ENCODE peak calls at places on chromosomes 11 and 22, in four cellular contexts. A is AG04450, G is neural crest cell, L is cardiac muscle cell. C is an unnamed sample.

GRCh38 chr11:8757047-8757446 is 74.5 kb downstream of the RPL27A start:
- DNase-seq in A (no peak), G (no peak), L (no peak), C (no peak)

GRCh38 chr22:40056163-40056958 is 61.6 kb downstream of the FAM83F start:
- DNase-seq in A (no peak), G (no peak), L (no peak), C (no peak)

GRCh38 chr11:12110714-12111481 is 508 bp downstream of the MICAL2 start:
- DNase-seq in A (no peak), G (no peak), L (no peak), C (peak)

GRCh38 chr11:94762995-94763394 is 5.2 kb upstream of the AMOTL1 start:
- DNase-seq in A (no peak), G (no peak), L (no peak), C (no peak)

GRCh38 chr22:40819741-40820140 is 595 bp upstream of the SLC25A17 start:
- DNase-seq in A (no peak), G (no peak), L (peak), C (no peak)

GRCh38 chr22:46318576-46318975 is 16.9 kb upstream of the TRMU start:
- DNase-seq in A (no peak), G (no peak), L (no peak), C (no peak)

GRCh38 chr11:94171693-94172440 is 43.2 kb downstream of the PANX1 start:
- DNase-seq in A (no peak), G (no peak), L (peak), C (peak)

GRCh38 chr22:39999144-39999757 is 4.5 kb downstream of the FAM83F start:
- DNase-seq in A (no peak), G (no peak), L (peak), C (peak)

GRCh38 chr11:110081462-110082233 is 11.5 kb upstream of the ZC3H12C start:
- DNase-seq in A (no peak), G (no peak), L (no peak), C (no peak)

DNA sequence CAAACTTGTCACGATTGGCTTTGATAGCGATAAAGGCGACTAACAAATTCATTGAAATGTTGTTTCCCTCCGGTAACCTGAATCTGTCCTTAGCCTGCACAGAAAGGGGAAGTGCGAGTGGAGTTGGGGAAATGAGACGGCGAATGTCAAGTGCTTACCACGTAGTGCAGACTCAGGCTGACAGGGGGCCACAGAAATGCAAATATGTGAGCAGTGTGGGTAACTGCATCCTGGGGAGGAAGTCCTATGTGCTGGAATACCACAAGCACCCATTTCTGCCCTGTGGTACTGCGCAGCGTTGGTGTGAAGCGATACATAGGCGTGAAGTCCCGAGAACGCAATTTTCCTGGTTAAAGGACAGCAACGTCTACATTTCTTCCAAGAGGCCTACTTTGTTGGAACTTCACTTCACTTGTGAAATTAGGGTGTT is 869 bp upstream of the EIF4ENIF1 start:
- DNase-seq in A (peak), G (peak), L (peak), C (peak)
- TF ChIP-seq CTCF in A (peak), G (no peak), L (no peak), C (no peak)

GRCh38 chr11:132853886-132854285 is 678.4 kb downstream of the OPCML start:
- DNase-seq in A (no peak), G (no peak), L (no peak), C (no peak)

GRCh38 chr11:132862137-132862536 is 670.2 kb downstream of the OPCML start:
- DNase-seq in A (no peak), G (no peak), L (no peak), C (no peak)

GRCh38 chr11:132856032-132856431 is 676.3 kb downstream of the OPCML start:
- DNase-seq in A (no peak), G (no peak), L (no peak), C (no peak)

GRCh38 chr11:132855516-132855915 is 676.8 kb downstream of the OPCML start:
- DNase-seq in A (no peak), G (no peak), L (no peak), C (no peak)

GRCh38 chr11:132858203-132858602 is 674.1 kb downstream of the OPCML start:
- DNase-seq in A (peak), G (peak), L (peak), C (no peak)
- TF ChIP-seq CTCF in A (peak), G (peak), L (peak), C (no peak)

DNA sequence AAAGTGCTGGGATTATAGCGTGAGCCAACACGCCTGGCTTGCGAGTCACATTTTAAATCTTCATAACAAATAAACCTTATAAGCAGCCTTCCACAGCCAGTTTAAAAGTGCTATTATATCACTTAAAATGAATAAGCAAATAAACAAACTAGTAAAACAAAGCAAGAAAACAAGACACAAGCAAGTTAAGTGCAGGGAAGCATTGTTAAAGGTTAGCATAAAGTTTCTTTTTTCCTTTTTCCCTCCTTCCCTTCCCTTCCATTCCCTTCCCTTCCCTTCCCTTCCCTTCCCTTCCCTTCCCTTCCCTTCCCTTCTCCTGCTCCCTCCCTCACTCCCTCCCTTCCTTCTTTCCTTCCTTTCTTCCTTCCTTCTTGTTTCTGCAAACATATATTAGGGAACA is 278.7 kb downstream of the OPCML start:
- DNase-seq in A (no peak), G (no peak), L (no peak), C (no peak)
- TF ChIP-seq CTCF in A (no peak), G (no peak), L (no peak), C (no peak)

GRCh38 chr22:31295413-31295812 is 3.1 kb upstream of the PIK3IP1 start:
- DNase-seq in A (no peak), G (no peak), L (no peak), C (no peak)
- TF ChIP-seq CTCF in A (no peak), G (no peak), L (no peak), C (no peak)

GRCh38 chr11:112584674-112585073 is 324.0 kb upstream of the PLET1 start:
- DNase-seq in A (no peak), G (no peak), L (no peak), C (peak)
- TF ChIP-seq CTCF in A (peak), G (peak), L (peak), C (no peak)

GRCh38 chr22:23178512-23179254 is 1.6 kb upstream of the BCR start:
- DNase-seq in A (no peak), G (peak), L (peak), C (peak)
- TF ChIP-seq CTCF in A (peak), G (peak), L (peak), C (peak)

GRCh38 chr11:34792143-34792542 is 124.0 kb downstream of the APIP start:
- DNase-seq in A (no peak), G (no peak), L (peak), C (no peak)
- TF ChIP-seq CTCF in A (no peak), G (peak), L (peak), C (peak)

DNA sequence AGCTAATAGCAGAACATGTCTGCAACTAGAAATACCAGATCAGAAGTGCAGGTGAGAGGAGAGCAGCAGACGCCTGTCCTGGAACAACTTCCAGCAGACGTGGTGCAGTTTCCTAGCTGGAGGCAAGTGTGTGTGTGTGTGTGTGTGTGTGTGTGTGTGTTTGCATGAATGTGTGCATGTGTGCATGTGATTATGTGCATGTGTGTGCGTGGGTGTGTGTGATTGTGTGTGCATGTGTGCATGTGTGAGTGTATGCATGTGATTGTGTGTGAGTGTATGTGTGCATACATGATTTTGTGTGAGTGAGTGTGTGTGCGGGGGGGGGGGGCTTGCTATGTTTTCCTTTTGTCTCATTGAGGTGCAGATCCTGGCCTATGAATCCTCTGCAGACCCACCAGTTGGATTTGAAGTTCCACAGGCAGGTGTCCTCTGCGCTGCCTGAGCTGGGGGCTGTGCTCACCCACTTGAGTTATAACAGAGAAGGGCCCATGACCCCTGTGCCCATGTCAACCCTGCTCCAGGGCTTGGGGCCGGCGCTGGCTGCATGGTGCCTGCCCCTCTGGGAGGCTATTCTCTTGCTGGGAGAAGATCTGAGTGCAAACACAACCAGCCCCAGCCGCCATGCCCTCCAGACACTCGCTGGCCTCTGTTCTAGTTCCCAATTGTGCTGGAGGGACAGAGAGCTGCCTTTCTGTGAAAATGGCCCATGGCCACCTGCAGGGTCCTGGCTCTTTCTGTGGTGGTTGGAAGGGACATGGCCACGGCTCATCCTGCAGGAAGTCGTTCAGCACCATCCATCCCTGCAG is 821.3 kb downstream of the BRD1 start:
- DNase-seq in A (no peak), G (no peak), L (no peak), C (no peak)
- TF ChIP-seq CTCF in A (no peak), G (no peak), L (no peak), C (no peak)

GRCh38 chr11:134071766-134072403 is 3.0 kb downstream of the JAM3 start:
- DNase-seq in A (no peak), G (no peak), L (no peak), C (no peak)
- TF ChIP-seq CTCF in A (peak), G (peak), L (no peak), C (no peak)

GRCh38 chr11:27304514-27304913 is 58.5 kb downstream of the CCDC34 start:
- DNase-seq in A (no peak), G (no peak), L (no peak), C (no peak)
- TF ChIP-seq CTCF in A (no peak), G (no peak), L (no peak), C (no peak)